ENCODE peak calls at places on chromosomes 11 and 22, in six cellular contexts. K is upper lobe of right lung, S is GM13977, F is endodermal cell, R is lung, L is neural progenitor cell. V is an unnamed sample.

GRCh38 chr11:2207773-2208621 is 36.4 kb upstream of the TH start:
- DNase-seq in K (peak), S (no peak), F (no peak), R (no peak), L (no peak), V (no peak)

GRCh38 chr11:9716275-9717039 is 52.6 kb downstream of the SWAP70 start:
- DNase-seq in K (no peak), S (peak), F (no peak), R (no peak), L (no peak), V (peak)

GRCh38 chr11:13462311-13462927 is 603 bp downstream of the BTBD10 start:
- DNase-seq in K (no peak), S (peak), F (peak), R (peak), L (peak), V (peak)

GRCh38 chr22:42116848-42117424 is 13.7 kb downstream of the CYP2D6 start:
- DNase-seq in K (peak), S (no peak), F (peak), R (peak), L (peak), V (no peak)

GRCh38 chr11:46977940-46978595 is 41.5 kb downstream of the CSTPP1 start:
- DNase-seq in K (no peak), S (no peak), F (no peak), R (no peak), L (no peak), V (no peak)

GRCh38 chr22:27213766-27214581 is 556.6 kb downstream of the MIAT start:
- DNase-seq in K (no peak), S (no peak), F (no peak), R (no peak), L (no peak), V (no peak)

GRCh38 chr22:18076060-18076497 is 1.7 kb upstream of the PEX26 start:
- DNase-seq in K (peak), S (peak), F (peak), R (peak), L (peak), V (peak)

GRCh38 chr11:73048446-73048845 is 93.7 kb downstream of the FCHSD2 start:
- DNase-seq in K (no peak), S (no peak), F (no peak), R (no peak), L (no peak), V (no peak)

GRCh38 chr11:9688716-9689511 is 25.0 kb downstream of the SWAP70 start:
- DNase-seq in K (no peak), S (peak), F (no peak), R (no peak), L (peak), V (peak)

GRCh38 chr11:65214212-65214845 is 32.6 kb downstream of the CAPN1 start:
- DNase-seq in K (no peak), S (peak), F (peak), R (no peak), L (no peak), V (no peak)

GRCh38 chr22:40462195-40462988 is 92.0 kb downstream of the SGSM3 start:
- DNase-seq in K (no peak), S (no peak), F (no peak), R (no peak), L (no peak), V (peak)

GRCh38 chr11:15490535-15490934 is 375.8 kb downstream of the INSC start:
- DNase-seq in K (no peak), S (no peak), F (no peak), R (no peak), L (no peak), V (no peak)

GRCh38 chr22:29315286-29316195 is at the start of gene RASL10A:
- DNase-seq in K (peak), S (peak), F (peak), R (no peak), L (peak), V (no peak)

GRCh38 chr11:27046956-27047355 is 6.3 kb downstream of the BBOX1 start:
- DNase-seq in K (no peak), S (no peak), F (no peak), R (no peak), L (no peak), V (no peak)

GRCh38 chr22:29369460-29369859 is 18.9 kb downstream of the AP1B1 start:
- DNase-seq in K (peak), S (no peak), F (peak), R (peak), L (peak), V (no peak)

GRCh38 chr22:38882480-38882879 is 10.5 kb upstream of the CBX6 start:
- DNase-seq in K (no peak), S (no peak), F (no peak), R (no peak), L (no peak), V (no peak)

GRCh38 chr22:38882972-38883622 is 11.1 kb upstream of the CBX6 start:
- DNase-seq in K (peak), S (no peak), F (no peak), R (no peak), L (no peak), V (no peak)

GRCh38 chr22:38879961-38880360 is 7.9 kb upstream of the CBX6 start:
- DNase-seq in K (no peak), S (no peak), F (no peak), R (no peak), L (no peak), V (no peak)

GRCh38 chr22:38881997-38882396 is 10.0 kb upstream of the CBX6 start:
- DNase-seq in K (no peak), S (no peak), F (no peak), R (no peak), L (no peak), V (no peak)

GRCh38 chr22:38881464-38881871 is 9.5 kb upstream of the CBX6 start:
- DNase-seq in K (no peak), S (no peak), F (no peak), R (peak), L (no peak), V (no peak)
- TF ChIP-seq CTCF in K (no peak), S (no peak), F (no peak), R (no peak), L (no peak), V (no peak)

DNA sequence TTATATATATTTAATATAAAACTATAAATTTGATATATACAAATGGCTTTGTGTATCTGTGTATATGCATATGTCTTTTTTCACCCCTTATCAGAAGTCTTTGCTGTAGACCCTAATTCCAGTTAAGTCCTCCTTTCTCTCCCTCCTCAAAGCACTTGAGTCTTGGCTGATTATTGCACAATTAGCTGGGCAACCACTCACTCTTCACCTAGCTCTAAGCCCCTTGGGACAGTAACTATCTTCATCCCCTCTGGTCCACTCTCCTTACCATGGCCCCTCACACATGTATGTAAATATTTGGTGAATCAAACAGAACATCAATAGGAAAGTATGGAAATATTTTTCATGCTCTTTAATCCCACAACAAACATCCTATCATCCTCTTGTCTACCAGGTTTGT is 909 bp upstream of the OR5B21 start:
- DNase-seq in K (no peak), S (no peak), F (no peak), R (no peak), L (no peak), V (no peak)
- TF ChIP-seq CTCF in K (no peak), S (no peak), F (no peak), R (no peak), L (no peak), V (no peak)

GRCh38 chr22:46833228-46833627 is 70.8 kb downstream of the TBC1D22A start:
- DNase-seq in K (no peak), S (no peak), F (peak), R (no peak), L (peak), V (no peak)
- TF ChIP-seq CTCF in K (no peak), S (no peak), F (peak), R (no peak), L (peak), V (no peak)

DNA sequence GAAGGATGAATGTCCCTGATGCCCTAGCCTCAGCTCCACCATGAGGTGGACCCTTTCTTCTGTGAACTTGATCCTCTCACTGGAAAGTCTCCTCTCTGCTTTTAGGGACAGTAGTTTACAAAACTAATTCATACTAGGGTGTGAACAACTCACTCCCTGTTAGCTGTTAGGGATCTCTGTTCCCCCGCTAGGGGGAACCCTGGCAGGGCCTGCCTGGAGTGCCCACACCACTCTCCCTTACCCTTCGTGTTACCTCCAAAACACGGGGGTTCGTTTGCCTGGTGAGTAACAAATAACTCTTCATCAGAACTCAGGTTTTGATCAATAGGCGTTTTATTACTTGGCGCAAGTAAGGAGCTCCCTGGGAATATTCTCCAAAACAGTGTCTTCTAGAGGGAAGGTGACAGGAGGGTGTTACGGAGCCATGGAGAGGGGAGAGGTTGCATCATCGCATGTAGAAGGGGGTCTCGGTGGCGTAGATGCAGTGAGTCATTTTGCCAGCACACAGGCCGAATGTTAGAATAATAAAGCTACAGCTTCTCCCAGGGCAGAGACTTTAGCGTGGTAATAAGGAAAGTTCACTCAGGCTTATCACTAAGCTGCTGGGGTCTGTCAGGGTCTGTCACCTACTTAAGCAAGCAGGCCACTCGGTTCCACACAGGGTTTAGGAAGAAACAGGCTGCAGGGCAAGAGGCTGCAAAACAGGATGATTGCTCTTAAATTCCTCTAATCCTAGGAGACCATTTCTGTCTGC is 45.8 kb downstream of the C11orf96 start:
- DNase-seq in K (no peak), S (no peak), F (no peak), R (no peak), L (no peak), V (no peak)
- TF ChIP-seq CTCF in K (peak), S (no peak), F (peak), R (no peak), L (no peak), V (no peak)

GRCh38 chr11:128518493-128519207 is 68.7 kb downstream of the ETS1 start:
- DNase-seq in K (no peak), S (no peak), F (no peak), R (no peak), L (no peak), V (no peak)

GRCh38 chr11:128521697-128522062 is 65.7 kb downstream of the ETS1 start:
- DNase-seq in K (peak), S (no peak), F (no peak), R (peak), L (peak), V (peak)

GRCh38 chr11:128520886-128521696 is 66.3 kb downstream of the ETS1 start:
- DNase-seq in K (no peak), S (no peak), F (no peak), R (no peak), L (no peak), V (peak)

GRCh38 chr11:128519353-128519752 is 68.0 kb downstream of the ETS1 start:
- DNase-seq in K (no peak), S (no peak), F (no peak), R (no peak), L (no peak), V (no peak)

DNA sequence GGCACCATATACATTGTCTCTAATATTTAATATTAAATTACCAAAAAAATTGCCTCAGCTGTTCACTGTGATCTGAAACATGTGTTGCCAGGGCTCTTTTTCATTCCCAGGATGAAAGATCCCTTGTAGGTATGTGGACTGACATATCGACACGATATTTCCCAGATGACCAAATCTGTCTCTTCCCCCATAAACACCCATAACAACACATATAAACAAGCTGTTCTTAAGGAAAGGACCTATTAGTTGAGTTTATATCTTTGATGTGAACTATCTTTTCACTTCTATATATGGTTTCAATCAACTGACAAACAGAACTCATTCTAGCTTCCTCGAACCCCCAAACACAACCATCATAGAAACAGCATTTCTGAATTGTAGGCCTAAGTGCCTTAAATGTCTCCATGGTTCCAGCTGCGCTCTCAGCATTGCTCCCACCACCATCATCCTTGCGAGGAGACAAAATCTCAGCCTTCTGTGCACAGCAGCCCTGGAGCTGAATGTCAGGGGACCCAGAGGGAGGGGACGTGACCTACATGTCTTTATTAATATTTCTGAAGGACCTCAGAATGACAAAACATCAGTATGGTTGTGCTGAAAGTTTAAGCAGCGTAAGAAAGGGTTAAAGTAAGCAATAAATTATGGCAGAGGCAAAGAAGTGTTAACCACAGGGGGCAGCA is 67.0 kb downstream of the ETS1 start:
- DNase-seq in K (no peak), S (no peak), F (no peak), R (no peak), L (no peak), V (no peak)
- TF ChIP-seq CTCF in K (no peak), S (peak), F (no peak), R (no peak), L (no peak), V (peak)

DNA sequence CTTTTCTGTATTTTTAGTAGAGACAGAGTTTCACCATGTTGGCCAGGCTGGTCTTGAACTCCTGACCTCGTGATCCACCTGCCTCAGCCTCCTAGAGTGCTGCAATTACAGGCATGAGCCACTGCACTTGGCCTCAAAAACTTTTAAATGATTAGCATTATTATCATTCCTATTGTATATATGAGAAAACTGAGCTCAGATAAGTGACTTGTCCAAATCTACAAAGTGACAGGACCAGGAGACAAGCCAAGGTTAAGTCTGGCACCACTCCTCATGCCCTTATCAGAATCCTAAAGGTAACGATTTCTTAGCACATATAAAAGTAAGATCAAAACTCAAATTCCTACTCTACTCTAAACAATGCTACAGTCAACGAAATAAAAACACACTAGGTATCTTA is 32.2 kb upstream of the CHRNA10 start:
- DNase-seq in K (no peak), S (no peak), F (no peak), R (no peak), L (no peak), V (no peak)
- TF ChIP-seq CTCF in K (no peak), S (no peak), F (no peak), R (no peak), L (no peak), V (no peak)

GRCh38 chr11:62391642-62392425 is 27.0 kb upstream of the SCGB1A1 start:
- DNase-seq in K (peak), S (no peak), F (peak), R (no peak), L (no peak), V (no peak)
- TF ChIP-seq CTCF in K (no peak), S (no peak), F (peak), R (no peak), L (peak), V (no peak)

GRCh38 chr11:133078591-133079179 is 453.6 kb downstream of the OPCML start:
- DNase-seq in K (no peak), S (peak), F (peak), R (no peak), L (peak), V (peak)
- TF ChIP-seq CTCF in K (peak), S (peak), F (peak), R (peak), L (peak), V (peak)

GRCh38 chr11:17822021-17822781 is 87.6 kb downstream of the KCNC1 start:
- DNase-seq in K (no peak), S (no peak), F (peak), R (no peak), L (no peak), V (no peak)

GRCh38 chr11:17831883-17832282 is 97.3 kb downstream of the KCNC1 start:
- DNase-seq in K (no peak), S (no peak), F (no peak), R (no peak), L (no peak), V (no peak)

GRCh38 chr11:17831228-17831627 is 96.6 kb downstream of the KCNC1 start:
- DNase-seq in K (no peak), S (no peak), F (no peak), R (no peak), L (no peak), V (no peak)

GRCh38 chr11:17828311-17828751 is 93.8 kb downstream of the KCNC1 start:
- DNase-seq in K (no peak), S (no peak), F (no peak), R (no peak), L (no peak), V (no peak)

GRCh38 chr11:17827006-17827405 is 92.4 kb downstream of the KCNC1 start:
- DNase-seq in K (no peak), S (no peak), F (peak), R (no peak), L (peak), V (no peak)
- TF ChIP-seq CTCF in K (no peak), S (no peak), F (peak), R (no peak), L (peak), V (no peak)

V was measured in GM10248.